ENCODE peak calls at places on chromosome 10, in five cellular contexts. R is neuronal stem cell, T is trophoblast cell, K is H1, B is mesenchymal stem cell. Q is an unnamed sample.

GRCh38 chr10:57898231-57898630 is 369.5 kb downstream of the IPMK start:
- DNase-seq in R (no peak), T (peak; percentile 65), K (no peak), B (no peak), Q (peak; percentile 82)

GRCh38 chr10:81216949-81217348 is 658.0 kb upstream of the NRG3 start:
- DNase-seq in R (no peak), T (no peak), K (no peak), B (no peak), Q (no peak)

GRCh38 chr10:71797533-71798307 is 24.4 kb upstream of the VSIR start:
- DNase-seq in R (no peak), T (no peak), K (no peak), B (no peak), Q (no peak)

GRCh38 chr10:113920819-113921345 is 66.4 kb downstream of the NHLRC2 start:
- DNase-seq in R (no peak), T (peak; percentile 18), K (no peak), B (no peak), Q (no peak)

GRCh38 chr10:77415311-77415960 is 222.2 kb downstream of the KCNMA1 start:
- DNase-seq in R (no peak), T (peak; percentile 44), K (no peak), B (no peak), Q (no peak)

GRCh38 chr10:68153473-68154210 is 44.4 kb downstream of the MYPN start:
- DNase-seq in R (no peak), T (peak; percentile 96), K (peak; percentile 50), B (peak; percentile 99), Q (peak; percentile 77)

GRCh38 chr10:77501846-77502251 is 135.8 kb downstream of the KCNMA1 start:
- DNase-seq in R (no peak), T (no peak), K (no peak), B (peak; percentile 73), Q (no peak)

GRCh38 chr10:113751116-113751728 is at the start of gene PLEKHS1:
- DNase-seq in R (no peak), T (no peak), K (no peak), B (peak; percentile 37), Q (no peak)

GRCh38 chr10:86872757-86873156 is 84.7 kb downstream of the MMRN2 start:
- DNase-seq in R (no peak), T (no peak), K (no peak), B (peak; percentile 75), Q (no peak)

GRCh38 chr10:59793924-59794323 is 40.7 kb upstream of the MRLN start:
- DNase-seq in R (no peak), T (no peak), K (no peak), B (no peak), Q (no peak)

GRCh38 chr10:24339387-24339786 is 130.4 kb downstream of the KIAA1217 start:
- DNase-seq in R (no peak), T (no peak), K (no peak), B (no peak), Q (no peak)

GRCh38 chr10:58477122-58477521 is 35.5 kb upstream of the BICC1 start:
- DNase-seq in R (no peak), T (no peak), K (no peak), B (no peak), Q (peak; percentile 64)

GRCh38 chr10:5566606-5567005 is 41.8 kb downstream of the CALML3 start:
- DNase-seq in R (no peak), T (peak; percentile 34), K (no peak), B (no peak), Q (no peak)

GRCh38 chr10:4046030-4046429 is 261.0 kb upstream of the KLF6 start:
- DNase-seq in R (no peak), T (no peak), K (no peak), B (no peak), Q (no peak)

GRCh38 chr10:63976538-63976937 is 455.3 kb downstream of the REEP3 start:
- DNase-seq in R (peak; percentile 29), T (peak; percentile 72), K (peak; percentile 75), B (peak; percentile 9), Q (peak; percentile 71)

GRCh38 chr10:3825862-3826351 is 40.9 kb upstream of the KLF6 start:
- DNase-seq in R (no peak), T (peak; percentile 59), K (no peak), B (no peak), Q (no peak)

GRCh38 chr10:133060022-133060421 is 27.7 kb upstream of the ADGRA1 start:
- DNase-seq in R (no peak), T (no peak), K (no peak), B (no peak), Q (no peak)

GRCh38 chr10:47299989-47300931 is at the start of gene GDF10:
- DNase-seq in R (peak; percentile 31), T (peak; percentile 15), K (peak; percentile 63), B (no peak), Q (no peak)

GRCh38 chr10:17562572-17562971 is 54.6 kb downstream of the HACD1 start:
- DNase-seq in R (no peak), T (no peak), K (no peak), B (peak; percentile 33), Q (no peak)

GRCh38 chr10:50624866-50625491 is 1.2 kb upstream of the SGMS1 start:
- DNase-seq in R (peak; percentile 74), T (peak; percentile 76), K (no peak), B (peak; percentile 81), Q (peak; percentile 81)

GRCh38 chr10:52459097-52459496 is 145.0 kb downstream of the DKK1 start:
- DNase-seq in R (no peak), T (no peak), K (no peak), B (no peak), Q (no peak)

GRCh38 chr10:3060481-3060889 is 6.9 kb upstream of the PFKP start:
- DNase-seq in R (no peak), T (no peak), K (no peak), B (no peak), Q (no peak)

GRCh38 chr10:79115302-79115701 is 46.5 kb downstream of the ZMIZ1 start:
- DNase-seq in R (no peak), T (no peak), K (no peak), B (no peak), Q (no peak)
- H4K91ac ChIP-seq in R (no peak overlapping the region), T (no peak overlapping the region), K (peak overlapping the region; percentile 26), B (peak overlapping the region; percentile 70), Q (no peak overlapping the region)

DNA sequence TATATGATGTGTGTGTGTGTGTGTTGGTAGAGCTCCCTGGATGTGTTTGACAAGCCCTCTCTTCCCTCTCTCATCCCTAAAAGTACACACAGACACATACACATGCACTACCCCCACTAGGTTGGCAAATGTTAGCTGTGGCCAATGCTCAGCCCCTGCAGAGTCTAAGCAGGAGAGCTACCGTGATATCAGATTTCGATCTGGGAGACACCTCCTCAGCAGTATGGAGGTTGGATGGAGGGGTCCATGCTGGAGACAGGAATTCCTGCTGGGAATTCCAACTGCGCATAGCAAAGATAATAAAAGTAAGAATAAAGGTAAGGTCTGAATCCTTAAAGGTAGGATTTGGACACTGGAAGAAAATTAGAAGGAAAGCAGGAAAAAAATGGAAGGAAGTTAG is 85.7 kb downstream of the C10orf90 start:
- DNase-seq in R (no peak), T (no peak), K (no peak), B (no peak), Q (no peak)
- H2BK12ac ChIP-seq in R (no peak overlapping the region), T (no peak overlapping the region), K (no peak overlapping the region), B (no peak overlapping the region), Q (no peak overlapping the region)

DNA sequence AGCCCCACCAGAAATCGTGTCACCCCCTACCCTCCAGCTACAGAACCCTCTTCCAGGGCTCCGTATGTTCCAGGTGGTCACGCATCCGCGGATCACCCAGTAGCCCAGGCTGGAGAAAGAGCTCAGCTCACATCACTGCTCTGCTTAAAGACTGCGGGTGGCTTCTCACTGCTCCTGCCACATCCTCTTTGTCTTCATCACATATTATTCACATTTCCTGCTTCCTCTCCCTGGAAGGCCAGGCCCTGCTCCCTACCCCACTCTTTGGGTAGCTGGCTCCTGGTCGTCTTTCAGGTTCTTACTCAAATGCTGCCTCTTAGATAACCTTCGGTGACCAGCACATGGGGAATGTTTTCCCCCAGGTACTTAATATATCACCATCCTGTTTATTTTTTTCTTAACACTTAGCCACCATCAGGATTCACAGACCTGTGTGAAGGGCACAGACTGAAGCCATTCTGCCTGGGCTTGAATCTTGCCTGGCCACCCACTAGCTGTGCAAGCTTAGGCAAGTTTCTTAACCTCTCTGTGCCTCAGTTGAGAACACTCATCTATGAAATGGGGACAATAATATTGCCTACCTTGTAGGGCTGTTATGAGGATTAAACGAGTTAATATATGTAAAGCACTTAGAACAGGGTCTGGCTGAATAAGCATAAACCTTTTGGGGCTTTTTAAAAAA is 307.8 kb downstream of the PRPF18 start:
- DNase-seq in R (no peak), T (peak; percentile 91), K (no peak), B (no peak), Q (no peak)
- H4K91ac ChIP-seq in R (no peak overlapping the region), T (peak overlapping the region; percentile 47), K (no peak overlapping the region), B (no peak overlapping the region), Q (no peak overlapping the region)

GRCh38 chr10:73894245-73894971 is 16.5 kb upstream of the PLAU start:
- DNase-seq in R (no peak), T (peak; percentile 65), K (no peak), B (peak; percentile 92), Q (no peak)
- H2BK12ac ChIP-seq in R (no peak overlapping the region), T (peak overlapping the region; percentile 36), K (no peak overlapping the region), B (peak overlapping the region; percentile 46), Q (no peak overlapping the region)

DNA sequence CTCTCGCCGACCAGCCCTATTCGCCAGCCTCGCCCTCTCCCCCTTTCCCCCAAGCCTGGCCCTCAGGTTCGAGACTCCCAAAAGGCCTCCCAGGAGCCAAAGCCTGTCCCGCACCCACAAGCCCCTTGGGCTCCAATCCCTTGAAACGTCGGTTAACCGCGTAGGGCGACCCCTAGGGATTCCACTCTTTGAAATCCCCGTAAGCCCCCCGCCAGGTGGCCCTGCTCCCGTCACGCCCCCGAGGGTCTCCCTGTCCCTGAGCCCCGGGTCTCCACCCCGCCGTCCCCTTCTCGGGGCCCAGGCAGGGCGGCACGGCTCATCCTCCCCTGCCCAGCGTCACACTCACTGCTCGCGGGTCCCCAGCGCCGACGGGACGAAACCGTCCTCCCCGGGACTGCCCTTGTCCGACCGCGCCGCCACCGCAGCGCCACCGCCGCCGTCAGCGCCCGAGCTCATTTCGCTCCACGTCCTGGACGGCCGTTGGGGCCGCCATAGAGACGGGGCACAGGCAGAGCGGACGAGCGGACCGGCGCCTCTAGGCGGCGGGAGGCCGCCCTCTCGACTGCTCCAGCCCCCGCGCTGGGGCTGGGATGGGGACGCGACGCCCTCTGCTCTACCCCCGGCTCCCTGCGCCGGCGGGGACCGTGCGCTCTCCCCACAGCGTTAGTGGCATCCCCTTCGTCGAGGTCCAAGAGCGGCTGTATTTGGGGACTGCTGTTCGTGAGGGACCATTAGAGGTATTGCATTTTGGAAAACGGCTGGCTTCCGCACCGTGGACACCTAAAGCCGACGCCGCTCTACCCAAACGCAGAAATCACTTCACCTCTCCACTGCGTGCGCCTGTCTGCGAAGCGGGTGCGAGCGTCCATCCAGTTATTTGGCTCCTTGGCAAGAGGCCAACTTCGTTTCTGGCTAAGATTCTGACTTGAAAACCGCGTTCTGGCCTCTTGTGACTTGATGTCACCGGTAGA is at the start of gene EEF1AKMT2:
- DNase-seq in R (peak; percentile 94), T (peak; percentile 87), K (peak; percentile 91), B (peak; percentile 90), Q (peak; percentile 89)
- H4K91ac ChIP-seq in R (no peak within 1 kb of the TSS), T (peak within 1 kb of the TSS; percentile 90), K (peak within 1 kb of the TSS; percentile 91), B (peak within 1 kb of the TSS; percentile 99), Q (no peak within 1 kb of the TSS)

GRCh38 chr10:103519798-103520197 is 26.3 kb downstream of the NEURL1 start:
- DNase-seq in R (no peak), T (peak; percentile 82), K (no peak), B (no peak), Q (no peak)

GRCh38 chr10:103529539-103529938 is 36.0 kb downstream of the NEURL1 start:
- DNase-seq in R (no peak), T (no peak), K (no peak), B (no peak), Q (no peak)

GRCh38 chr10:103525901-103526300 is 32.4 kb downstream of the NEURL1 start:
- DNase-seq in R (no peak), T (no peak), K (no peak), B (no peak), Q (no peak)

GRCh38 chr10:103528551-103528950 is 35.0 kb downstream of the NEURL1 start:
- DNase-seq in R (no peak), T (peak; percentile 43), K (no peak), B (no peak), Q (no peak)

GRCh38 chr10:103523683-103524082 is 30.2 kb downstream of the NEURL1 start:
- DNase-seq in R (no peak), T (no peak), K (no peak), B (no peak), Q (no peak)
- H2BK12ac ChIP-seq in R (no peak overlapping the region), T (no peak overlapping the region), K (no peak overlapping the region), B (no peak overlapping the region), Q (no peak overlapping the region)